ENCODE peak calls at places on chromosomes 1 and 21, in seven cellular contexts. One of them, this sample, is unnamed.

GRCh38 chr1:115168026-115168425 is 78.7 kb upstream of the TSPAN2 start:
- DNase-seq in H9: no peak
- DNase-seq in H1: no peak
- DNase-seq in neuronal stem cell: no peak
- DNase-seq in mesendoderm: no peak
- DNase-seq in mesenchymal stem cell: no peak
- DNase-seq in IMR-90: peak
- DNase-seq in this sample: no peak

GRCh38 chr1:166588741-166589140 is 250.5 kb upstream of the POGK start:
- DNase-seq in H9: no peak
- DNase-seq in mesenchymal stem cell: no peak
- DNase-seq in neuronal stem cell: no peak
- DNase-seq in H1: no peak
- DNase-seq in IMR-90: no peak
- DNase-seq in mesendoderm: no peak
- DNase-seq in this sample: no peak

GRCh38 chr1:192443616-192444015 is 126.8 kb downstream of the RGS21 start:
- DNase-seq in H1: no peak
- DNase-seq in IMR-90: peak
- DNase-seq in H9: no peak
- DNase-seq in mesendoderm: no peak
- DNase-seq in neuronal stem cell: no peak
- DNase-seq in mesenchymal stem cell: no peak
- DNase-seq in this sample: no peak

GRCh38 chr1:91621360-91621759 is 120.7 kb downstream of the CDC7 start:
- DNase-seq in mesendoderm: no peak
- DNase-seq in IMR-90: no peak
- DNase-seq in neuronal stem cell: no peak
- DNase-seq in H1: no peak
- DNase-seq in mesenchymal stem cell: no peak
- DNase-seq in H9: no peak
- DNase-seq in this sample: no peak

GRCh38 chr1:176504848-176505553 is 42.0 kb downstream of the PAPPA2 start:
- DNase-seq in H9: no peak
- DNase-seq in mesenchymal stem cell: no peak
- DNase-seq in neuronal stem cell: no peak
- DNase-seq in mesendoderm: no peak
- DNase-seq in IMR-90: no peak
- DNase-seq in H1: no peak
- DNase-seq in this sample: no peak

GRCh38 chr1:205318231-205318991 is 3.1 kb downstream of the NUAK2 start:
- DNase-seq in mesendoderm: peak
- DNase-seq in IMR-90: no peak
- DNase-seq in mesenchymal stem cell: no peak
- DNase-seq in H9: no peak
- DNase-seq in neuronal stem cell: no peak
- DNase-seq in H1: no peak
- DNase-seq in this sample: no peak

GRCh38 chr1:9057851-9058250 is 11.6 kb downstream of the SLC2A5 start:
- DNase-seq in H9: no peak
- DNase-seq in IMR-90: no peak
- DNase-seq in neuronal stem cell: no peak
- DNase-seq in mesenchymal stem cell: no peak
- DNase-seq in mesendoderm: no peak
- DNase-seq in H1: no peak
- DNase-seq in this sample: no peak

GRCh38 chr1:228366062-228366850 is 40.4 kb downstream of the TRIM11 start:
- DNase-seq in H9: no peak
- DNase-seq in mesenchymal stem cell: no peak
- DNase-seq in H1: no peak
- DNase-seq in neuronal stem cell: no peak
- DNase-seq in mesendoderm: no peak
- DNase-seq in IMR-90: no peak
- DNase-seq in this sample: no peak

GRCh38 chr21:45535341-45536081 is 6.7 kb downstream of the SLC19A1 start:
- DNase-seq in mesenchymal stem cell: no peak
- DNase-seq in H9: no peak
- DNase-seq in mesendoderm: no peak
- DNase-seq in H1: peak
- DNase-seq in IMR-90: no peak
- DNase-seq in neuronal stem cell: no peak
- DNase-seq in this sample: no peak

GRCh38 chr1:31834501-31834900 is 18.7 kb upstream of the SPOCD1 start:
- DNase-seq in H1: no peak
- DNase-seq in IMR-90: no peak
- DNase-seq in mesendoderm: no peak
- DNase-seq in mesenchymal stem cell: no peak
- DNase-seq in neuronal stem cell: no peak
- DNase-seq in H9: no peak
- DNase-seq in this sample: no peak

GRCh38 chr21:26773058-26773457 is 72.2 kb downstream of the ADAMTS1 start:
- DNase-seq in H1: no peak
- DNase-seq in mesenchymal stem cell: no peak
- DNase-seq in IMR-90: no peak
- DNase-seq in neuronal stem cell: no peak
- DNase-seq in mesendoderm: no peak
- DNase-seq in H9: no peak
- DNase-seq in this sample: peak

GRCh38 chr1:212628056-212628455 is 19.5 kb downstream of the ATF3 start:
- DNase-seq in neuronal stem cell: no peak
- DNase-seq in H9: no peak
- DNase-seq in IMR-90: no peak
- DNase-seq in mesenchymal stem cell: peak
- DNase-seq in H1: no peak
- DNase-seq in mesendoderm: peak
- DNase-seq in this sample: no peak

GRCh38 chr1:3355894-3356826 is 98.3 kb upstream of the ARHGEF16 start:
- DNase-seq in IMR-90: no peak
- DNase-seq in neuronal stem cell: no peak
- DNase-seq in mesendoderm: no peak
- DNase-seq in mesenchymal stem cell: no peak
- DNase-seq in H1: no peak
- DNase-seq in H9: no peak
- DNase-seq in this sample: no peak

GRCh38 chr21:43684424-43684823 is 25.1 kb downstream of the RRP1B start:
- DNase-seq in mesendoderm: no peak
- DNase-seq in IMR-90: no peak
- DNase-seq in H9: no peak
- DNase-seq in neuronal stem cell: no peak
- DNase-seq in H1: no peak
- DNase-seq in mesenchymal stem cell: no peak
- DNase-seq in this sample: no peak

GRCh38 chr1:186715887-186716809 is 35.9 kb upstream of the PTGS2 start:
- DNase-seq in H9: no peak
- DNase-seq in mesendoderm: no peak
- DNase-seq in neuronal stem cell: no peak
- DNase-seq in H1: no peak
- DNase-seq in IMR-90: peak
- DNase-seq in mesenchymal stem cell: peak
- DNase-seq in this sample: no peak

GRCh38 chr1:28127617-28128257 is 39.3 kb upstream of the EYA3 start:
- DNase-seq in IMR-90: no peak
- DNase-seq in H9: no peak
- DNase-seq in H1: no peak
- DNase-seq in neuronal stem cell: no peak
- DNase-seq in mesendoderm: no peak
- DNase-seq in mesenchymal stem cell: no peak
- DNase-seq in this sample: no peak

GRCh38 chr21:46057111-46057709 is 40.7 kb upstream of the COL6A2 start:
- DNase-seq in H9: peak
- DNase-seq in mesendoderm: no peak
- DNase-seq in mesenchymal stem cell: no peak
- DNase-seq in neuronal stem cell: no peak
- DNase-seq in H1: no peak
- DNase-seq in IMR-90: no peak
- DNase-seq in this sample: no peak

GRCh38 chr21:34017127-34017961 is 56.0 kb upstream of the MRPS6 start:
- DNase-seq in neuronal stem cell: no peak
- DNase-seq in mesendoderm: no peak
- DNase-seq in IMR-90: no peak
- DNase-seq in H1: no peak
- DNase-seq in mesenchymal stem cell: no peak
- DNase-seq in H9: no peak
- DNase-seq in this sample: peak

GRCh38 chr1:116987256-116987555 is 14.4 kb upstream of the CD101 start:
- DNase-seq in neuronal stem cell: no peak
- DNase-seq in IMR-90: no peak
- DNase-seq in H1: no peak
- DNase-seq in mesendoderm: no peak
- DNase-seq in mesenchymal stem cell: no peak
- DNase-seq in H9: no peak
- DNase-seq in this sample: no peak

GRCh38 chr21:42194863-42195262 is 24.1 kb upstream of the ABCG1 start:
- DNase-seq in H1: no peak
- DNase-seq in mesendoderm: no peak
- DNase-seq in neuronal stem cell: no peak
- DNase-seq in IMR-90: no peak
- DNase-seq in mesenchymal stem cell: no peak
- DNase-seq in H9: no peak
- DNase-seq in this sample: no peak

GRCh38 chr21:42191978-42192595 is 26.9 kb upstream of the ABCG1 start:
- DNase-seq in mesendoderm: no peak
- DNase-seq in IMR-90: no peak
- DNase-seq in H9: no peak
- DNase-seq in neuronal stem cell: no peak
- DNase-seq in H1: no peak
- DNase-seq in mesenchymal stem cell: no peak
- DNase-seq in this sample: no peak

GRCh38 chr21:42193131-42193671 is 25.7 kb upstream of the ABCG1 start:
- DNase-seq in H1: no peak
- DNase-seq in mesendoderm: no peak
- DNase-seq in mesenchymal stem cell: no peak
- DNase-seq in H9: no peak
- DNase-seq in IMR-90: no peak
- DNase-seq in neuronal stem cell: no peak
- DNase-seq in this sample: peak

GRCh38 chr21:42193721-42194120 is 25.2 kb upstream of the ABCG1 start:
- DNase-seq in mesendoderm: no peak
- DNase-seq in neuronal stem cell: no peak
- DNase-seq in IMR-90: no peak
- DNase-seq in H1: no peak
- DNase-seq in mesenchymal stem cell: no peak
- DNase-seq in H9: no peak
- DNase-seq in this sample: no peak

DNA sequence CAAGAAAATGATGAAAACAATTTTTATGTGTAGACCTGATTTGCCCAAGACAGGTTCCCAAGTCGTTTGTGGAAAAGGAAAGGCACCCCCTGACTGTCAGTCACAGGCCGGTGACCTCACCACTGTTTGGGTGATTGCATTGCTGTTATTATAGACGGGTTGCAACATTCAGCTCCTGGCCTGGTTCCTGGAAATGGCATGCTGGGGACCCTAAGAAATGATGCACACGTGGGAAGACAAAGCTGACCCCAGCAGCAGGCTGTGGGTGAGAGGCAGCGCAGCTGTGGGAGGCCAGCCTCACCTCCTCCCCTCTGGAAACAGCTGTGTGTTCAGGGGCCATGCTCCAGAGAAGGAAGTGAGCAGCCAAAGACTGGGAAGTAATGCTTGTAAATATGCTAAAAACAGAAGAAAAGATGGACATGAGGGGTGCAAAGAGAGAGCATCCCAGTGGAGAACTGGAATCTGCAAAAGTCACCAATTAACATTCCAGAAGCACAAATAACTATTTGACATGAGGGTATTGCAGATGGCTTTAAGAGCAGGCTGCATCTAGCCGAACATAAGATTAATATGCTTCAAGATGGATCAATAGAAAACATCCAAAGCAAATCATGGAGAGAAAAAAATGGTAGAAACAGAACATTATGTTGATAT is 23.4 kb upstream of the ABCG1 start:
- DNase-seq in neuronal stem cell: no peak
- DNase-seq in H1: no peak
- DNase-seq in mesendoderm: no peak
- DNase-seq in H9: no peak
- DNase-seq in mesenchymal stem cell: peak
- DNase-seq in IMR-90: peak
- DNase-seq in this sample: peak
- H3K18ac ChIP-seq in neuronal stem cell: no peak
- H3K18ac ChIP-seq in H1: no peak
- H3K18ac ChIP-seq in mesendoderm: no peak
- H3K18ac ChIP-seq in H9: no peak
- H3K18ac ChIP-seq in mesenchymal stem cell: no peak
- H3K18ac ChIP-seq in IMR-90: no peak
- H3K18ac ChIP-seq in this sample: no peak

DNA sequence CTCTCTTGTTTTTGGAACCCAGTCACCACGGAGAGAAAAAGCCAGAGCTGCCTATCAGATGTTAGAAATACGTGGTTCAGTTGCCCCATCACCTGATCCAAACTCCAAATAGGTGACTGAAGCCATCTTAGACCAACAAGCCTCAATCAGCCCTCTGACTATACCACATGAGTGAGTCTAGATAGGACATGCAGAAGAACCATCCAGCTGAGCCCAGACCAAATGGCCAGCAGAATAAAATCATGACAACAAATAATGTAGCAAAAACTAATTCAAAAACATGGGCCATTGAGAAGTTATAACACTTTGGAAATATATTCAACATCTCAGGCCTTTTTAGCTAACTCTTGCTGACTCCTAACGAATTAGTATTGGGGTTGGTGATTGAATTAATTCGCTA is 348.4 kb upstream of the C1orf87 start:
- DNase-seq in mesendoderm: no peak
- DNase-seq in IMR-90: no peak
- DNase-seq in H9: no peak
- DNase-seq in neuronal stem cell: no peak
- DNase-seq in mesenchymal stem cell: no peak
- DNase-seq in H1: no peak
- DNase-seq in this sample: no peak
- H3K18ac ChIP-seq in mesendoderm: no peak
- H3K18ac ChIP-seq in IMR-90: no peak
- H3K18ac ChIP-seq in H9: no peak
- H3K18ac ChIP-seq in neuronal stem cell: no peak
- H3K18ac ChIP-seq in mesenchymal stem cell: no peak
- H3K18ac ChIP-seq in H1: no peak
- H3K18ac ChIP-seq in this sample: no peak

DNA sequence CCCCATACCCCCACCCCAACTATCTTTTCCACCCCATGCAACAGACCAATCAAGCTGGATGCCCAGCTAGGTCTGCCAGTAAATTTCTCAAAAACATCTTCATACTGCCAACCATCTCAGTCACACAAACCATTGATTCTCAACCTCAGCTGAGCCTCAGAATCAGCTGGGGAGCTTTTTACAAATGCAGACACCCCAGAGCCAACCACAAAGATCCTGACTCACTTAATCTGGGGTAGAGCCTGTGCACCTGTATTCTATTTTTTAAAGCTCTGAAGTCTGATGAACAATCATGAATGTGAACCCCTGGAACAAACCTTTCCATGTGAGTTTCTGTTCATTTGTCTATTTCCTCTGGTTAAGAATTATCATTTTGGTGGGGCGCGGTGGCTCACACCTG is 66.0 kb downstream of the ZNF281 start:
- DNase-seq in H9: no peak
- DNase-seq in mesenchymal stem cell: no peak
- DNase-seq in IMR-90: no peak
- DNase-seq in H1: no peak
- DNase-seq in mesendoderm: no peak
- DNase-seq in neuronal stem cell: no peak
- DNase-seq in this sample: no peak
- H3K18ac ChIP-seq in H9: no peak
- H3K18ac ChIP-seq in mesenchymal stem cell: no peak
- H3K18ac ChIP-seq in IMR-90: no peak
- H3K18ac ChIP-seq in H1: no peak
- H3K18ac ChIP-seq in mesendoderm: no peak
- H3K18ac ChIP-seq in neuronal stem cell: no peak
- H3K18ac ChIP-seq in this sample: no peak

GRCh38 chr1:65470766-65471165 is 50.3 kb downstream of the LEPR start:
- DNase-seq in mesenchymal stem cell: no peak
- DNase-seq in H9: no peak
- DNase-seq in neuronal stem cell: no peak
- DNase-seq in H1: no peak
- DNase-seq in IMR-90: no peak
- DNase-seq in mesendoderm: no peak
- DNase-seq in this sample: no peak
- H3K18ac ChIP-seq in mesenchymal stem cell: no peak
- H3K18ac ChIP-seq in H9: no peak
- H3K18ac ChIP-seq in neuronal stem cell: no peak
- H3K18ac ChIP-seq in H1: no peak
- H3K18ac ChIP-seq in IMR-90: no peak
- H3K18ac ChIP-seq in mesendoderm: no peak
- H3K18ac ChIP-seq in this sample: no peak